ENCODE peak calls at places on chromosomes 3 and 15, in six cellular contexts. Q, P, T, S, Z and V are unnamed samples.
A peak's percentile ranks its signal among the peaks of the same experiment; 100 is the strongest.

GRCh38 chr3:71498543-71498942 is 85.0 kb downstream of the FOXP1 start:
- DNase-seq in Q (no peak), P (peak; percentile 47), T (no peak), S (no peak), Z (no peak), V (no peak)

GRCh38 chr3:15630646-15631350 is 29.3 kb downstream of the BTD start:
- DNase-seq in Q (peak; percentile 78), P (peak; percentile 78), T (no peak), S (no peak), Z (no peak), V (no peak)

GRCh38 chr15:83290236-83290635 is 5.8 kb upstream of the BNC1 start:
- DNase-seq in Q (no peak), P (no peak), T (no peak), S (no peak), Z (no peak), V (no peak)

GRCh38 chr3:52246264-52246620 is 683 bp downstream of the PPM1M start:
- DNase-seq in Q (no peak), P (no peak), T (no peak), S (no peak), Z (no peak), V (no peak)

GRCh38 chr15:61556037-61556648 is 327.0 kb upstream of the RORA start:
- DNase-seq in Q (peak; percentile 50), P (no peak), T (no peak), S (no peak), Z (peak; percentile 80), V (no peak)

GRCh38 chr3:50807266-50807665 is 132.5 kb downstream of the DOCK3 start:
- DNase-seq in Q (no peak), P (no peak), T (no peak), S (peak; percentile 16), Z (no peak), V (no peak)

GRCh38 chr3:14410501-14411165 is 8.2 kb downstream of the SLC6A6 start:
- DNase-seq in Q (peak; percentile 77), P (no peak), T (no peak), S (no peak), Z (peak; percentile 37), V (no peak)

GRCh38 chr15:60000824-60001641 is 3.1 kb upstream of the FOXB1 start:
- DNase-seq in Q (no peak), P (no peak), T (no peak), S (peak; percentile 16), Z (no peak), V (no peak)

GRCh38 chr3:72756900-72757299 is 91.3 kb downstream of the SHQ1 start:
- DNase-seq in Q (no peak), P (peak; percentile 47), T (no peak), S (no peak), Z (no peak), V (no peak)

GRCh38 chr15:25543156-25543555 is 104.3 kb upstream of the UBE3A start:
- DNase-seq in Q (no peak), P (peak; percentile 83), T (no peak), S (no peak), Z (no peak), V (no peak)

GRCh38 chr3:66133050-66133757 is 87.6 kb upstream of the SLC25A26 start:
- DNase-seq in Q (peak; percentile 81), P (no peak), T (no peak), S (no peak), Z (no peak), V (no peak)

GRCh38 chr3:20462226-20462625 is 276.2 kb upstream of the SGO1 start:
- DNase-seq in Q (no peak), P (no peak), T (no peak), S (no peak), Z (no peak), V (no peak)

GRCh38 chr3:138360272-138361192 is 12.2 kb downstream of the MRAS start:
- DNase-seq in Q (no peak), P (no peak), T (no peak), S (no peak), Z (no peak), V (no peak)

GRCh38 chr3:50300681-50301254 is 1.6 kb upstream of the HYAL3 start:
- DNase-seq in Q (no peak), P (no peak), T (no peak), S (no peak), Z (no peak), V (no peak)

GRCh38 chr15:62075595-62076279 is 9.0 kb downstream of the C2CD4A start:
- DNase-seq in Q (no peak), P (no peak), T (no peak), S (no peak), Z (peak; percentile 32), V (no peak)

GRCh38 chr3:196193738-196194541 is 17.3 kb downstream of the ZDHHC19 start:
- DNase-seq in Q (no peak), P (no peak), T (no peak), S (no peak), Z (no peak), V (no peak)

GRCh38 chr3:58463181-58463941 is 28.5 kb upstream of the KCTD6 start:
- DNase-seq in Q (peak; percentile 94), P (peak; percentile 70), T (no peak), S (peak; percentile 92), Z (peak; percentile 36), V (peak; percentile 90)

GRCh38 chr3:149752788-149753136 is 473 bp upstream of the COMMD2 start:
- DNase-seq in Q (no peak), P (no peak), T (no peak), S (peak; percentile 53), Z (no peak), V (no peak)

GRCh38 chr15:90563460-90563859 is 33.7 kb downstream of the CRTC3 start:
- DNase-seq in Q (no peak), P (peak; percentile 56), T (no peak), S (no peak), Z (no peak), V (no peak)

GRCh38 chr15:90529369-90530249 is at the start of gene CRTC3:
- DNase-seq in Q (peak; percentile 54), P (no peak), T (peak; percentile 34), S (peak; percentile 59), Z (no peak), V (peak; percentile 44)

GRCh38 chr3:137020315-137020714 is 62.5 kb downstream of the IL20RB start:
- DNase-seq in Q (no peak), P (peak; percentile 43), T (no peak), S (no peak), Z (no peak), V (no peak)

GRCh38 chr15:93515256-93516044 is 426.4 kb upstream of the RGMA start:
- DNase-seq in Q (no peak), P (peak; percentile 6), T (no peak), S (no peak), Z (no peak), V (no peak)

GRCh38 chr3:13123266-13123665 is 50.0 kb upstream of the IQSEC1 start:
- DNase-seq in Q (no peak), P (no peak), T (no peak), S (no peak), Z (no peak), V (no peak)

GRCh38 chr3:113287818-113288648 is 76.7 kb downstream of the BOC start:
- DNase-seq in Q (peak; percentile 31), P (peak; percentile 85), T (no peak), S (peak; percentile 89), Z (peak; percentile 35), V (peak; percentile 48)